ENCODE peak calls at places on chromosomes 12 and 14, in five cellular contexts. N is fibroblast of villous mesenchyme; J is NCI-H82; O is cortex of kidney; T is activated CD4-positive, CD25-positive, alpha-beta regulatory T cell. Y is an unnamed sample.

GRCh38 chr14:68285421-68286179 is 466.0 kb downstream of the RAD51B start:
- DNase-seq in J (no peak), N (peak; percentile 34), T (peak; percentile 23), O (no peak), Y (no peak)

GRCh38 chr14:106044515-106044914 is 518.1 kb downstream of the TMEM121 start:
- DNase-seq in O (no peak), T (no peak), N (no peak), J (no peak), Y (no peak)

GRCh38 chr12:63862187-63863107 is 17.9 kb downstream of the SRGAP1 start:
- DNase-seq in T (no peak), J (no peak), O (no peak), N (no peak), Y (no peak)

GRCh38 chr12:46373303-46374182 is 970 bp upstream of the SLC38A2 start:
- DNase-seq in N (peak; percentile 76), T (peak; percentile 18), O (no peak), J (peak; percentile 75), Y (peak; percentile 50)

GRCh38 chr12:3670083-3670620 is 82.8 kb downstream of the CRACR2A start:
- DNase-seq in J (no peak), O (no peak), T (no peak), N (no peak), Y (no peak)

GRCh38 chr14:54773171-54774006 is 129.2 kb downstream of the GCH1 start:
- DNase-seq in J (peak; percentile 58), O (no peak), T (peak; percentile 59), N (peak; percentile 100), Y (peak; percentile 86)

GRCh38 chr14:51677276-51677675 is 25.6 kb downstream of the FRMD6 start:
- DNase-seq in T (no peak), J (no peak), O (no peak), N (peak; percentile 52), Y (no peak)

GRCh38 chr14:35883677-35884293 is 57.6 kb downstream of the BRMS1L start:
- DNase-seq in N (peak; percentile 38), T (no peak), O (no peak), J (peak; percentile 60), Y (peak; percentile 21)

GRCh38 chr14:22315336-22315735 is 273.7 kb downstream of the DAD1 start:
- DNase-seq in N (no peak), T (no peak), J (no peak), O (no peak), Y (no peak)

GRCh38 chr14:63940387-63940786 is 87.6 kb downstream of the SYNE2 start:
- DNase-seq in N (no peak), O (no peak), T (no peak), J (peak; percentile 5), Y (no peak)

GRCh38 chr12:7169951-7170350 is 19.5 kb upstream of the PEX5 start:
- DNase-seq in N (no peak), T (no peak), O (no peak), J (no peak), Y (no peak)

GRCh38 chr12:49553512-49554088 is 14.3 kb downstream of the MCRS1 start:
- DNase-seq in T (no peak), N (peak; percentile 16), O (no peak), J (peak; percentile 90), Y (peak; percentile 48)

GRCh38 chr12:111446044-111446581 is 40.4 kb downstream of the SH2B3 start:
- DNase-seq in O (no peak), J (peak; percentile 32), N (peak; percentile 73), T (no peak), Y (peak; percentile 81)

GRCh38 chr14:36478782-36479181 is 41.2 kb downstream of the NKX2-1 start:
- DNase-seq in J (no peak), O (no peak), T (no peak), N (no peak), Y (no peak)

GRCh38 chr12:52622349-52622748 is 4.0 kb upstream of the KRT73 start:
- DNase-seq in J (no peak), O (no peak), T (no peak), N (no peak), Y (no peak)

GRCh38 chr12:55829967-55830600 is 697 bp upstream of the DNAJC14 start:
- DNase-seq in T (no peak), N (no peak), J (peak; percentile 69), O (no peak), Y (peak; percentile 31)

GRCh38 chr12:27179399-27180214 is 64.5 kb upstream of the STK38L start:
- DNase-seq in O (no peak), J (no peak), T (no peak), N (peak; percentile 97), Y (no peak)

GRCh38 chr14:77024171-77024627 is 4.3 kb downstream of the IRF2BPL start:
- DNase-seq in N (peak; percentile 74), J (peak; percentile 45), O (no peak), T (peak; percentile 42), Y (no peak)

GRCh38 chr12:89836026-89836425 is 127.4 kb upstream of the ATP2B1 start:
- DNase-seq in T (no peak), J (no peak), N (peak; percentile 17), O (no peak), Y (no peak)

GRCh38 chr14:58072288-58073071 is 79.5 kb downstream of the ARMH4 start:
- DNase-seq in T (no peak), O (no peak), N (peak; percentile 69), J (peak; percentile 100), Y (peak; percentile 63)

GRCh38 chr12:91406920-91407341 is 224.3 kb upstream of the DCN start:
- DNase-seq in O (no peak), J (no peak), N (no peak), T (no peak), Y (no peak)

GRCh38 chr12:124381454-124382207 is 86.7 kb downstream of the RFLNA start:
- DNase-seq in T (no peak), J (no peak), O (peak; percentile 65), N (peak; percentile 93), Y (no peak)

GRCh38 chr14:103257211-103257962 is 76.7 kb upstream of the EIF5 start:
- DNase-seq in N (peak; percentile 26), T (no peak), O (no peak), J (peak; percentile 22), Y (no peak)

GRCh38 chr12:130141901-130142683 is 20.2 kb upstream of the FZD10 start:
- DNase-seq in N (no peak), O (no peak), T (no peak), J (no peak), Y (no peak)

GRCh38 chr14:37195327-37195726 is 2.4 kb upstream of the MIPOL1 start:
- DNase-seq in J (no peak), O (no peak), N (peak; percentile 45), T (no peak), Y (no peak)

GRCh38 chr12:104742551-104742961 is 215.5 kb downstream of the SLC41A2 start:
- DNase-seq in O (no peak), T (no peak), N (no peak), J (peak; percentile 31), Y (no peak)

GRCh38 chr12:116610971-116611541 is 51.9 kb downstream of the MAP1LC3B2 start:
- DNase-seq in O (no peak), T (no peak), N (no peak), J (no peak), Y (no peak)

GRCh38 chr14:73022051-73022450 is 4.9 kb downstream of the ZFYVE1 start:
- DNase-seq in J (no peak), N (no peak), O (no peak), T (no peak), Y (no peak)

GRCh38 chr14:99720941-99721791 is 37.1 kb downstream of the CYP46A1 start:
- DNase-seq in N (no peak), J (no peak), T (no peak), O (no peak), Y (no peak)

GRCh38 chr14:57933363-57933762 is 67.5 kb upstream of the SLC35F4 start:
- DNase-seq in N (no peak), T (no peak), O (no peak), J (no peak), Y (no peak)

GRCh38 chr12:105226219-105226618 is 9.8 kb downstream of the APPL2 start:
- DNase-seq in J (peak; percentile 6), N (peak; percentile 89), T (no peak), O (no peak), Y (no peak)

GRCh38 chr14:50062438-50063039 is 53.8 kb downstream of the VCPKMT start:
- DNase-seq in O (no peak), J (peak; percentile 83), N (peak; percentile 82), T (peak; percentile 68), Y (peak; percentile 77)

GRCh38 chr14:100748944-100749343 is 22.3 kb downstream of the DLK1 start:
- DNase-seq in O (no peak), J (no peak), T (no peak), N (no peak), Y (no peak)

GRCh38 chr12:64682572-64683277 is 72.4 kb downstream of the RASSF3 start:
- DNase-seq in T (no peak), O (no peak), J (peak; percentile 98), N (peak; percentile 100), Y (peak; percentile 55)

GRCh38 chr14:77271113-77271710 is at the start of gene NGB:
- DNase-seq in O (no peak), T (no peak), J (no peak), N (no peak), Y (no peak)